ENCODE peak calls at places on chromosomes 1 and 21, in four cellular contexts. One of them, this sample, is unnamed.

GRCh38 chr1:227856147-227856858 is 40.8 kb downstream of the PRSS38 start:
- DNase-seq in foreskin fibroblast: no peak
- DNase-seq in astrocyte of the spinal cord: no peak
- DNase-seq in AG04450: no peak
- DNase-seq in this sample: no peak

GRCh38 chr1:184650177-184650866 is 104.3 kb downstream of the EDEM3 start:
- DNase-seq in AG04450: no peak
- DNase-seq in astrocyte of the spinal cord: no peak
- DNase-seq in foreskin fibroblast: no peak
- DNase-seq in this sample: no peak

GRCh38 chr21:42599962-42600361 is 53.5 kb upstream of the PDE9A start:
- DNase-seq in astrocyte of the spinal cord: no peak
- DNase-seq in AG04450: no peak
- DNase-seq in foreskin fibroblast: no peak
- DNase-seq in this sample: no peak

GRCh38 chr1:204408074-204408507 is 3.5 kb downstream of the PPP1R15B start:
- DNase-seq in astrocyte of the spinal cord: peak; percentile 78
- DNase-seq in foreskin fibroblast: peak; percentile 59
- DNase-seq in AG04450: no peak
- DNase-seq in this sample: no peak

GRCh38 chr21:16454371-16454770 is 724.6 kb downstream of the USP25 start:
- DNase-seq in astrocyte of the spinal cord: peak; percentile 32
- DNase-seq in AG04450: no peak
- DNase-seq in foreskin fibroblast: no peak
- DNase-seq in this sample: no peak

GRCh38 chr1:207702317-207702716 is 49.5 kb upstream of the CD46 start:
- DNase-seq in astrocyte of the spinal cord: no peak
- DNase-seq in foreskin fibroblast: peak; percentile 60
- DNase-seq in AG04450: no peak
- DNase-seq in this sample: no peak

GRCh38 chr21:45163413-45164123 is 89.2 kb downstream of the ADARB1 start:
- DNase-seq in AG04450: no peak
- DNase-seq in astrocyte of the spinal cord: no peak
- DNase-seq in foreskin fibroblast: no peak
- DNase-seq in this sample: no peak

GRCh38 chr1:77057994-77058585 is 161.1 kb downstream of the PIGK start:
- DNase-seq in AG04450: no peak
- DNase-seq in astrocyte of the spinal cord: no peak
- DNase-seq in foreskin fibroblast: no peak
- DNase-seq in this sample: no peak

GRCh38 chr1:53121319-53122172 is 20.9 kb downstream of the SLC1A7 start:
- DNase-seq in foreskin fibroblast: no peak
- DNase-seq in AG04450: no peak
- DNase-seq in astrocyte of the spinal cord: peak; percentile 81
- DNase-seq in this sample: no peak

GRCh38 chr1:230642263-230642959 is at the start of gene COG2:
- DNase-seq in AG04450: peak; percentile 85
- DNase-seq in astrocyte of the spinal cord: peak; percentile 94
- DNase-seq in foreskin fibroblast: peak; percentile 93
- DNase-seq in this sample: peak; percentile 26

GRCh38 chr1:11804666-11805453 is 904 bp downstream of the MTHFR start:
- DNase-seq in astrocyte of the spinal cord: peak; percentile 56
- DNase-seq in AG04450: no peak
- DNase-seq in foreskin fibroblast: peak; percentile 58
- DNase-seq in this sample: no peak

GRCh38 chr1:179742291-179742690 is 800 bp upstream of the FAM163A start:
- DNase-seq in AG04450: no peak
- DNase-seq in foreskin fibroblast: no peak
- DNase-seq in astrocyte of the spinal cord: no peak
- DNase-seq in this sample: no peak

GRCh38 chr21:39483917-39484316 is 32.1 kb downstream of the SH3BGR start:
- DNase-seq in AG04450: no peak
- DNase-seq in foreskin fibroblast: peak; percentile 14
- DNase-seq in astrocyte of the spinal cord: peak; percentile 3
- DNase-seq in this sample: no peak

GRCh38 chr1:83796409-83796808 is 202.5 kb downstream of the TTLL7 start:
- DNase-seq in astrocyte of the spinal cord: no peak
- DNase-seq in foreskin fibroblast: no peak
- DNase-seq in AG04450: no peak
- DNase-seq in this sample: no peak

GRCh38 chr21:44740721-44741120 is 29.3 kb upstream of the TSPEAR start:
- DNase-seq in astrocyte of the spinal cord: no peak
- DNase-seq in AG04450: no peak
- DNase-seq in foreskin fibroblast: no peak
- DNase-seq in this sample: no peak

GRCh38 chr1:155977607-155978324 is 581 bp downstream of the ARHGEF2 start:
- DNase-seq in foreskin fibroblast: no peak
- DNase-seq in astrocyte of the spinal cord: no peak
- DNase-seq in AG04450: no peak
- DNase-seq in this sample: no peak

GRCh38 chr1:183850852-183851251 is 45.9 kb downstream of the RGL1 start:
- DNase-seq in AG04450: no peak
- DNase-seq in astrocyte of the spinal cord: peak; percentile 17
- DNase-seq in foreskin fibroblast: no peak
- DNase-seq in this sample: no peak

GRCh38 chr1:21175324-21175669 is 1.4 kb downstream of the EIF4G3 start:
- DNase-seq in AG04450: no peak
- DNase-seq in astrocyte of the spinal cord: peak; percentile 45
- DNase-seq in foreskin fibroblast: no peak
- DNase-seq in this sample: no peak

GRCh38 chr1:97174039-97174704 is 452.6 kb downstream of the PTBP2 start:
- DNase-seq in foreskin fibroblast: no peak
- DNase-seq in AG04450: no peak
- DNase-seq in astrocyte of the spinal cord: no peak
- DNase-seq in this sample: no peak

GRCh38 chr1:64811131-64811530 is 66.3 kb downstream of the RAVER2 start:
- DNase-seq in foreskin fibroblast: no peak
- DNase-seq in AG04450: no peak
- DNase-seq in astrocyte of the spinal cord: no peak
- DNase-seq in this sample: no peak

GRCh38 chr1:119045091-119045746 is 57.1 kb upstream of the TBX15 start:
- DNase-seq in AG04450: no peak
- DNase-seq in foreskin fibroblast: no peak
- DNase-seq in astrocyte of the spinal cord: no peak
- DNase-seq in this sample: no peak

GRCh38 chr1:146016891-146017290 is 4.6 kb downstream of the HJV start:
- DNase-seq in foreskin fibroblast: peak; percentile 42
- DNase-seq in AG04450: no peak
- DNase-seq in astrocyte of the spinal cord: no peak
- DNase-seq in this sample: no peak

GRCh38 chr1:230113605-230114241 is 46.7 kb downstream of the GALNT2 start:
- DNase-seq in astrocyte of the spinal cord: peak; percentile 97
- DNase-seq in AG04450: peak; percentile 81
- DNase-seq in foreskin fibroblast: peak; percentile 87
- DNase-seq in this sample: peak; percentile 91

GRCh38 chr1:31308036-31308435 is 11.2 kb downstream of the ZCCHC17 start:
- DNase-seq in AG04450: no peak
- DNase-seq in foreskin fibroblast: no peak
- DNase-seq in astrocyte of the spinal cord: no peak
- DNase-seq in this sample: no peak

GRCh38 chr21:34865922-34866271 is 183.2 kb downstream of the RUNX1 start:
- DNase-seq in astrocyte of the spinal cord: no peak
- DNase-seq in foreskin fibroblast: no peak
- DNase-seq in AG04450: no peak
- DNase-seq in this sample: no peak

GRCh38 chr1:151513626-151514101 is 2.5 kb downstream of the CGN start:
- DNase-seq in AG04450: no peak
- DNase-seq in foreskin fibroblast: no peak
- DNase-seq in astrocyte of the spinal cord: no peak
- DNase-seq in this sample: no peak

GRCh38 chr1:47934243-47934805 is 62.9 kb downstream of the TRABD2B start:
- DNase-seq in astrocyte of the spinal cord: peak; percentile 8
- DNase-seq in AG04450: no peak
- DNase-seq in foreskin fibroblast: peak; percentile 26
- DNase-seq in this sample: no peak

GRCh38 chr1:151494741-151495281 is 16.4 kb upstream of the CGN start:
- DNase-seq in foreskin fibroblast: peak; percentile 61
- DNase-seq in AG04450: no peak
- DNase-seq in astrocyte of the spinal cord: peak; percentile 70
- DNase-seq in this sample: peak; percentile 33

GRCh38 chr1:197782719-197783328 is 7.5 kb upstream of the DENND1B start:
- DNase-seq in AG04450: no peak
- DNase-seq in astrocyte of the spinal cord: no peak
- DNase-seq in foreskin fibroblast: no peak
- DNase-seq in this sample: no peak

GRCh38 chr1:65512967-65513777 is 92.7 kb downstream of the LEPR start:
- DNase-seq in foreskin fibroblast: no peak
- DNase-seq in AG04450: no peak
- DNase-seq in astrocyte of the spinal cord: peak; percentile 23
- DNase-seq in this sample: no peak

GRCh38 chr1:218557731-218558130 is 212.6 kb downstream of the TGFB2 start:
- DNase-seq in astrocyte of the spinal cord: peak; percentile 59
- DNase-seq in foreskin fibroblast: no peak
- DNase-seq in AG04450: no peak
- DNase-seq in this sample: no peak

GRCh38 chr1:5976726-5977493 is 15.3 kb downstream of the NPHP4 start:
- DNase-seq in astrocyte of the spinal cord: no peak
- DNase-seq in foreskin fibroblast: no peak
- DNase-seq in AG04450: no peak
- DNase-seq in this sample: no peak

GRCh38 chr1:112618114-112618720 is 724 bp downstream of the ST7L start:
- DNase-seq in astrocyte of the spinal cord: peak; percentile 46
- DNase-seq in foreskin fibroblast: no peak
- DNase-seq in AG04450: no peak
- DNase-seq in this sample: no peak

GRCh38 chr1:228304225-228304624 is 96.4 kb downstream of the OBSCN start:
- DNase-seq in astrocyte of the spinal cord: no peak
- DNase-seq in foreskin fibroblast: no peak
- DNase-seq in AG04450: no peak
- DNase-seq in this sample: no peak

GRCh38 chr1:10687782-10688408 is 108.6 kb downstream of the CASZ1 start:
- DNase-seq in foreskin fibroblast: no peak
- DNase-seq in astrocyte of the spinal cord: no peak
- DNase-seq in AG04450: no peak
- DNase-seq in this sample: peak; percentile 5

GRCh38 chr21:29175408-29176147 is 45.1 kb downstream of the MAP3K7CL start:
- DNase-seq in astrocyte of the spinal cord: peak; percentile 53
- DNase-seq in AG04450: no peak
- DNase-seq in foreskin fibroblast: peak; percentile 65
- DNase-seq in this sample: no peak

GRCh38 chr21:42925114-42925907 is at the start of gene ERVH48-1:
- DNase-seq in foreskin fibroblast: no peak
- DNase-seq in astrocyte of the spinal cord: no peak
- DNase-seq in AG04450: no peak
- DNase-seq in this sample: no peak

DNA sequence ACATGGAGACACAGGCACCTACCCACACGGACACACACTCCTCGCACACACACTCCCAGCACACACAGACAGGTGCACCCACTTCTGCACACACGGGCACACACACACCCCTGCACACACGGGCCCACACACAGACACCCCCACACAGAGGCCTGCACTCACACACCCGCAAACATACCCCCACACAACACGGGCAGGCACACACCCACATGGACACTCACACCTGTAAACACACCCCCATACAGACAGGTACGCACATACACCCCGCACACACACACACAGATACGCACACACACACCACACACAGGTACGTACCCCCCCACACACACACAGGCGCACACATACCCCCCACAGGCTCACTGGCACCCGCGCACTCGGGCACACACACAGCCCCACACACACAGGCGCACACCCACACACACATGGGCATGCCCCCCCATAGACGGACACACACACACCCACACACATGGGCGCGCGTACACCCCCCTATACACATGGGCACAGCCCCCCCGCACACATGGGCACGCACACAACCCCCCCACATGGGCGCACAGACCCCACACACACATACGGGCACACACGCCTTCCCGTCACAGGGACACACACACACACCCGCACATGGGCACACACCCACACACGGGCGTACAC is 6.1 kb downstream of the ATAD3A start:
- DNase-seq in AG04450: no peak
- DNase-seq in astrocyte of the spinal cord: no peak
- DNase-seq in foreskin fibroblast: no peak
- DNase-seq in this sample: no peak
- H3K4me3 ChIP-seq in AG04450: no peak overlapping the region
- H3K4me3 ChIP-seq in astrocyte of the spinal cord: no peak overlapping the region
- H3K4me3 ChIP-seq in foreskin fibroblast: no peak overlapping the region
- H3K4me3 ChIP-seq in this sample: no peak overlapping the region

GRCh38 chr1:28172690-28173150 is 3.8 kb downstream of the PTAFR start:
- DNase-seq in astrocyte of the spinal cord: no peak
- DNase-seq in foreskin fibroblast: no peak
- DNase-seq in AG04450: no peak
- DNase-seq in this sample: no peak
- H3K4me3 ChIP-seq in astrocyte of the spinal cord: no peak overlapping the region
- H3K4me3 ChIP-seq in foreskin fibroblast: no peak overlapping the region
- H3K4me3 ChIP-seq in AG04450: no peak overlapping the region
- H3K4me3 ChIP-seq in this sample: no peak overlapping the region

DNA sequence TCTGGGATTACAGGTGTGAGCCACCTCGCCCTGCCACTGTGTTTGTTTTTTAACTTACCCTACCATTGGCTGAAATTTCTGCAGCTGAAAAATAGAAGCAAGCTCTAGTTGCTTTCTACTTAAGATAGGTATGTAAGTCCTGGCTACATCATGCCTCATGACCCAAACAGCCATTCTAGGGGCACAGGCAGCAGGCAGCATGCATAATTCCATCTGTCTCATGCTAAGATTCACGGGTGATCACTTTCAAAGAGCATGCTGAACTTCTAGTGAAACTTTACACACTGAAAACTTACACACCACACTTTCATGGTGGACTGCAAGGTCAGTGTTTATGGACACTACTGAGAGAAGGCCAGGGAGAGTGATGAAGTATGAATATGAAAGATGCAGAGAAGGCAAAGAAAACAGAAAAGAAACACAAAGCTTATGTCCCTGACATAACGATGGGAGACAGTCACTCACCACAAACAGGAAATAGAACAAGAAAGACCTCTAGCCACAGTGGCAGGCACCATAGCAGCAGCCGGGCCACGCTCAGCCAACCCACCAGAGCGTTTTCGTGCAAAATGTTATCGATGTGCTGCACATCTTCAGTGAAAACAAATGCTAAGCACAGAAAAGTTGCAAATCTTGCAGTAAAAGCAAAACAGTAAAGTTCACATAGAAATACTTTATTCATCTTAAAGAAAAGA is 102.3 kb upstream of the TIAM1 start:
- DNase-seq in AG04450: no peak
- DNase-seq in astrocyte of the spinal cord: no peak
- DNase-seq in foreskin fibroblast: no peak
- DNase-seq in this sample: no peak
- H3K4me3 ChIP-seq in AG04450: no peak overlapping the region
- H3K4me3 ChIP-seq in astrocyte of the spinal cord: no peak overlapping the region
- H3K4me3 ChIP-seq in foreskin fibroblast: no peak overlapping the region
- H3K4me3 ChIP-seq in this sample: no peak overlapping the region

DNA sequence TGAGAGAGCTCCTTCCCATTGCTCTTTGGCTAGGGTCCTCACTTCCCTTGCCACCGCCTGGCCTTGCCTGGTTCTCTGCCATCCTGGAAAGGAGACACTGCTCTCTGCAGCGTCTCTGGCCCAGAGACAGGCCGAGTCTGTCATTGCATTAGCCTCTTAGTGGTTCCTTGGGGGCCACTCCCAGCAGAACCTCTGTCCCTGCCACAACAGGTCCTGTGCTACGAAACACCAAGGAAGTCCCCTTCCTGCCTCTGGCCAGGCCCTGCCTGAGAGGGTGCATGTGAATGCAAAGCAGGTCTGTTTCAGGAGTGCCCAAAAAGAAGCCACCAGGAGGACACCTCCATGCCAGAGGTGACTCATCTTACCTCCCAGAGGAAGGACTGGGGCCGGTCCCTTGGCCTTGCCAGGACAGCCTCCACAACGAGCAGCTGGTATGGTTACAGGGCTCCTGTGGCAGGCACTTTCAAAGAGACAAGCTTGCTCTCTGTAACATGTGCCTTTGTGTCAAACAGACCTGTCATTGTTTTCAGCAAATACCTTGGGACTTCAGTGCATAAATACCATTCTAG is 59.6 kb downstream of the VPS26C start:
- DNase-seq in foreskin fibroblast: peak; percentile 14
- DNase-seq in AG04450: no peak
- DNase-seq in astrocyte of the spinal cord: no peak
- DNase-seq in this sample: no peak
- H3K4me3 ChIP-seq in foreskin fibroblast: no peak overlapping the region
- H3K4me3 ChIP-seq in AG04450: no peak overlapping the region
- H3K4me3 ChIP-seq in astrocyte of the spinal cord: no peak overlapping the region
- H3K4me3 ChIP-seq in this sample: no peak overlapping the region